ENCODE peak calls at places on chromosomes 3 and 15, in nine cellular contexts. I is NT2/D1, R is ovary, K is stomach, Y is pancreas, L is brain microvascular endothelial cell, O is right atrium auricular region, D is iPS DF 6.9, V is cardiac muscle cell. X is an unnamed sample.
A peak's percentile ranks its signal among the peaks of the same experiment; 100 is the strongest.

GRCh38 chr3:37862219-37862711 is 585 bp downstream of the CTDSPL start:
- DNase-seq in R (peak; percentile 66), Y (peak; percentile 55), K (peak; percentile 51), O (no peak), L (peak; percentile 22), V (peak; percentile 53), D (no peak), I (no peak), X (no peak)

GRCh38 chr3:190615607-190616006 is 101.7 kb downstream of the IL1RAP start:
- DNase-seq in V (no peak), L (no peak), K (no peak), R (no peak), Y (no peak), O (no peak), D (no peak), I (no peak), X (no peak)

GRCh38 chr3:31695280-31696008 is 162.7 kb downstream of the STT3B start:
- DNase-seq in I (no peak), O (no peak), V (peak; percentile 38), L (no peak), R (no peak), K (peak; percentile 36), Y (no peak), D (no peak), X (peak; percentile 25)

GRCh38 chr3:138412821-138413531 is 21.4 kb upstream of the ESYT3 start:
- DNase-seq in Y (no peak), K (no peak), I (no peak), R (no peak), L (no peak), D (no peak), O (no peak), V (no peak), X (peak; percentile 18)

GRCh38 chr15:75198560-75199346 is 2.9 kb upstream of the C15orf39 start:
- DNase-seq in V (peak; percentile 73), R (no peak), D (no peak), Y (no peak), I (no peak), O (no peak), L (peak; percentile 36), K (no peak), X (peak; percentile 42)

GRCh38 chr3:13702226-13702820 is 153.4 kb downstream of the FBLN2 start:
- DNase-seq in Y (no peak), O (no peak), R (no peak), D (no peak), L (no peak), K (no peak), I (no peak), V (no peak), X (no peak)

GRCh38 chr15:100438570-100438969 is 90.2 kb downstream of the CERS3 start:
- DNase-seq in R (peak; percentile 81), D (no peak), O (peak; percentile 70), V (peak; percentile 80), L (peak; percentile 45), K (peak; percentile 46), Y (peak; percentile 36), I (no peak), X (peak; percentile 10)

GRCh38 chr15:94584833-94585244 is 353.5 kb downstream of the MCTP2 start:
- DNase-seq in O (no peak), L (peak; percentile 1), K (no peak), V (no peak), D (no peak), Y (no peak), I (no peak), R (peak; percentile 21), X (no peak)

GRCh38 chr3:38528457-38528856 is 32.3 kb downstream of the EXOG start:
- DNase-seq in L (no peak), Y (no peak), D (no peak), O (no peak), K (no peak), I (peak; percentile 39), V (peak; percentile 46), R (no peak), X (peak; percentile 19)

GRCh38 chr3:123163146-123163545 is 38.6 kb upstream of the SEC22A start:
- DNase-seq in L (no peak), O (peak; percentile 21), Y (no peak), K (no peak), I (no peak), R (no peak), V (no peak), D (no peak), X (no peak)

GRCh38 chr3:17979248-17979647 is 236.8 kb upstream of the TBC1D5 start:
- DNase-seq in I (no peak), R (no peak), Y (no peak), V (peak; percentile 47), O (no peak), L (peak; percentile 4), K (no peak), D (peak; percentile 11), X (peak; percentile 35)

GRCh38 chr15:91769919-91770318 is 83.6 kb upstream of the SLCO3A1 start:
- DNase-seq in D (no peak), R (no peak), O (no peak), I (no peak), K (no peak), V (no peak), Y (no peak), L (no peak), X (no peak)

GRCh38 chr15:28960979-28961378 is 75.2 kb downstream of the APBA2 start:
- DNase-seq in K (no peak), D (no peak), V (peak; percentile 8), R (no peak), Y (no peak), O (peak; percentile 34), L (peak; percentile 86), I (no peak), X (peak; percentile 94)
- H3K36me3 ChIP-seq in K (no peaks in the 10 kb centered on the region), D (no peaks in the 10 kb centered on the region), V (no peaks in the 10 kb centered on the region), R (no peaks in the 10 kb centered on the region), Y (no peaks in the 10 kb centered on the region), O (no peaks in the 10 kb centered on the region), L (no peaks in the 10 kb centered on the region), I (no peaks in the 10 kb centered on the region), X (no peaks in the 10 kb centered on the region)

GRCh38 chr3:48408823-48409281 is 21.0 kb downstream of the PLXNB1 start:
- DNase-seq in Y (peak; percentile 25), O (peak; percentile 52), V (no peak), I (no peak), R (no peak), K (peak; percentile 21), L (no peak), D (no peak), X (no peak)

GRCh38 chr3:48407542-48408099 is 22.3 kb downstream of the PLXNB1 start:
- DNase-seq in D (no peak), R (no peak), L (no peak), Y (no peak), V (no peak), I (no peak), O (peak; percentile 50), K (no peak), X (no peak)

GRCh38 chr3:48410205-48411040 is 19.5 kb downstream of the PLXNB1 start:
- DNase-seq in Y (peak; percentile 18), O (no peak), K (no peak), R (no peak), V (no peak), I (no peak), D (no peak), L (no peak), X (no peak)

GRCh38 chr3:48411041-48411588 is 18.8 kb downstream of the PLXNB1 start:
- DNase-seq in V (no peak), R (no peak), D (no peak), I (no peak), Y (peak; percentile 6), L (no peak), K (no peak), O (no peak), X (no peak)

DNA sequence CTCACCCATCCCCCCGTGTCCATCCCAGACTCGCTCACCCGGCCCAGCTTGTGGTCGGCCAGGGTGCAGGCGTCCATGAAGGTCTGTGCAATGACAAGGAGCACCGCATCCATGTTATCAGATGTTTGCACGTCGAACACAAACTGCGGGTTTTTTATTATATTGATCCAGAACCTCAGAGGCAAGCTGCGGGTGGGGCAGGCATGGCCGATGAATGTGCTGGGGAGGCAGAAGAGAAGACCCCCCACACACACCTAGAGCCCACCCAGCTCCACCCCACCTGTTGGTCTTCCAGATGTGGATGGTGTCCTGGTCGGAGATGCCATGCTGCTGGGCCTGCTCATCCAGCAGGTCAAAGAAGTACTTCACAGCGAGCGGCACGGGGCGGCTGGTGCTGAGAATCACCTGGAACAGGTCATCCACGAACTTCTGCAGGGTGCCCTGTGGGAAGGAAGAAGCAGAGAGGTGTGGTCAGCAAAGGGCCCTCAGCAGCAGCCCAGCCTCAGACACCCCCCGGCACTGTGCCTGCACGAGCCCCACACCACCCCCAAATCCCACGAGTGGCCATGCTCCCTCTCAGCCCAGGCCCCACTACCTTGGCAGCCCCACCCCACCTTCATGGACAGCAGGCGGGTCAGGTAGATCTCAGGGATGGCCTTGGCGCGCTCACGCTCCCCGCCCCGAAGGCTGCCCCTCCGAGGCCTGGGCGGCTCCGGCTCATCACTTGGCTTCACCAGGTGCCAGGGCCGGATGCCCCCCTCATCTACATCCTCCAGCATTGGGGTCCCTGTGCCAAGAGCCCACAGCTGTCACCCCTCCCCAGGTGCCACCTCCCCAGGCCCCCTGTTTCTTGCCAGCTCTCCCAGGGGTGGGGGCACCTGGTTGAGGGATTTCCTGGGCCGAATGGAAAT is 20.3 kb downstream of the PLXNB1 start:
- DNase-seq in K (no peak), D (no peak), L (no peak), R (peak; percentile 7), V (no peak), I (no peak), Y (peak; percentile 21), O (peak; percentile 54), X (no peak)
- H3K36me3 ChIP-seq in K (peaks cover 100% of the 10 kb centered on the region), D (peaks cover 87% of the 10 kb centered on the region), L (no peaks in the 10 kb centered on the region), R (no peaks in the 10 kb centered on the region), V (peaks cover 14% of the 10 kb centered on the region), I (peaks cover 98% of the 10 kb centered on the region), Y (no peaks in the 10 kb centered on the region), O (peaks cover 95% of the 10 kb centered on the region), X (no peaks in the 10 kb centered on the region)

DNA sequence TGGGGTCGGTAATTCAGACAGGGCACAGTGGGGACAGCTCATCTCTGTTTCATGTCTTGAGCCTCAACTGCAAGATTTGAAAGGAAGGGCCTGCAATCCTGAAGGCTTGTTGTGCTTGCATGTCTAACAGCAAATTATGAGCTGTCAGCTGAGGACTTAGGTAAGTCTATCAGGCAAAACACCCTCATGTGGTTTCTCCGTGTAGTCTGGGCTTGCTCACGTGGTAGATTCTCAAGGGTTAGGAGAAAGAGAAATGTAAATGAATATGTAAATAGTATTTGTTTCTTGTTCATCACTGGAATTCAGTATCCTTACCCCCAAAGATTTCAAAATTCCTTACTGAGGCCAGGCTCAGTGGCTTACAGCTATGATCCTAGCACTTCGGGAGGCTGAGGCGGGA is 30.1 kb upstream of the HYKK start:
- DNase-seq in K (no peak), Y (no peak), R (no peak), D (no peak), O (no peak), I (no peak), V (no peak), L (no peak), X (no peak)
- H3K36me3 ChIP-seq in K (peaks cover 96% of the 10 kb centered on the region), Y (peaks cover 4% of the 10 kb centered on the region), R (no peaks in the 10 kb centered on the region), D (peaks cover 11% of the 10 kb centered on the region), O (peaks cover 60% of the 10 kb centered on the region), I (peaks cover 85% of the 10 kb centered on the region), V (peaks cover 74% of the 10 kb centered on the region), L (peaks cover 48% of the 10 kb centered on the region), X (peaks cover 40% of the 10 kb centered on the region)

DNA sequence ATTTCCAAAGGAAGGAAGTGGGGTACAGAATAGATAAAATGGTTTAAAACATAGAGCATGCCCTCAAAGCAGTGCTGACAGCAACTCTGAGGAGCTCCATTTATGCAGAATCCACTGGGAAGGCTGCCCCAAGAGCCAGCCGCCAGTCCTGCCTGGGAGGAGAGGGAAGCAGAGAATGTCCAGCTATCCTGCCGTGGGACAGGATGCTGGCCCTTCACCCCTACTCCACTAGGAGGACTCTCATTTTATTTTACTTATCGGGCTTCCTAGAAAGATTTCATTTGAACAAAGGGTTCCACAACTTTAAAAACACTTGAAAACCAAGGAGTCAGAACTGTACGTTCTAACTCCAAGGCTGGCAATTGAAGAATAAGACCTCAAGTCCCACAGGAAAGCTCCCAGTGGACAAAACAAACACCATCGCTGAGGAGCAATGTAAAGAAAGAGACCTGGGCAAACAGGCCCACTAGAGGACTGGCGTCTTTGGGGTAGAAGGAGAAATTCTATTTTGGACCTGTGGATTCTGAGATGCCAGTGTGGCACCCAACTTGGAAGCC is 9.7 kb downstream of the SFMBT1 start:
- DNase-seq in O (no peak), K (no peak), Y (no peak), I (no peak), D (no peak), L (no peak), R (no peak), V (no peak), X (no peak)
- H3K36me3 ChIP-seq in O (no peaks in the 10 kb centered on the region), K (no peaks in the 10 kb centered on the region), Y (no peaks in the 10 kb centered on the region), I (no peaks in the 10 kb centered on the region), D (no peaks in the 10 kb centered on the region), L (no peaks in the 10 kb centered on the region), R (no peaks in the 10 kb centered on the region), V (no peaks in the 10 kb centered on the region), X (no peaks in the 10 kb centered on the region)

X was measured in PC-3.